ENCODE peak calls at places on chromosomes 11 and 22, in seven cellular contexts. Z is D341Med; I is fibroblast of lung; T is astrocyte of the spinal cord; P is stimulated activated CD4-positive, alpha-beta T cell treated with anti-CD3 and anti-CD28 coated beads, Interleukin-12 subunit alpha, Interleukin-12 subunit beta, amount 100 ng/mL, for 4 hours; A is T-helper 2 cell; E is nucleus accumbens. W is an unnamed sample.

GRCh38 chr11:62439785-62440602 is 21.2 kb downstream of the SCGB1A1 start:
- DNase-seq in A (no peak), P (no peak), I (peak), Z (no peak), E (no peak), T (no peak), W (no peak)

GRCh38 chr11:2526808-2527381 is 82.1 kb downstream of the KCNQ1 start:
- DNase-seq in Z (no peak), I (no peak), T (no peak), A (peak), E (no peak), P (no peak), W (no peak)

GRCh38 chr11:28625532-28625931 is 517.3 kb downstream of the METTL15 start:
- DNase-seq in P (no peak), I (no peak), A (no peak), T (no peak), E (no peak), Z (no peak), W (no peak)

GRCh38 chr11:67392182-67392715 is 463 bp downstream of the RAD9A start:
- DNase-seq in I (no peak), A (no peak), Z (no peak), P (no peak), E (no peak), T (no peak), W (no peak)

GRCh38 chr11:61917357-61918109 is at the start of gene RAB3IL1:
- DNase-seq in E (no peak), A (no peak), I (peak), T (no peak), Z (peak), P (peak), W (no peak)

GRCh38 chr11:14974723-14975587 is 2.8 kb upstream of the CALCA start:
- DNase-seq in A (no peak), T (peak), P (peak), I (peak), E (no peak), Z (peak), W (peak)

GRCh38 chr11:8720376-8720775 is 37.8 kb downstream of the RPL27A start:
- DNase-seq in Z (no peak), I (no peak), E (no peak), A (no peak), T (no peak), P (no peak), W (no peak)

GRCh38 chr22:48315415-48316244 is 1512.0 kb downstream of the BRD1 start:
- DNase-seq in E (no peak), T (no peak), I (no peak), P (no peak), Z (no peak), A (no peak), W (peak)

GRCh38 chr11:109789911-109790310 is 303.3 kb upstream of the ZC3H12C start:
- DNase-seq in P (no peak), I (peak), T (no peak), A (no peak), Z (no peak), E (no peak), W (no peak)

GRCh38 chr11:66996609-66997273 is 21.6 kb downstream of the C11orf86 start:
- DNase-seq in I (peak), T (no peak), E (no peak), A (no peak), P (no peak), Z (no peak), W (no peak)